ENCODE peak calls at places on chromosomes 7 and 10, in four cellular contexts. P, Z, C and K are unnamed samples.

GRCh38 chr10:121927361-121927840 is 430 bp downstream of the ATE1 start:
- DNase-seq in P (peak; percentile 33), Z (peak; percentile 77), C (peak; percentile 39), K (peak; percentile 48)

GRCh38 chr10:115384665-115385064 is 291.5 kb downstream of the ATRNL1 start:
- DNase-seq in P (no peak), Z (no peak), C (no peak), K (no peak)

GRCh38 chr10:44745920-44746319 is 165.2 kb upstream of the TMEM72 start:
- DNase-seq in P (no peak), Z (no peak), C (no peak), K (no peak)

GRCh38 chr7:92987095-92987494 is 130.7 kb downstream of the SAMD9 start:
- DNase-seq in P (no peak), Z (no peak), C (peak; percentile 75), K (no peak)

GRCh38 chr7:157089100-157089510 is 49.6 kb upstream of the UBE3C start:
- DNase-seq in P (no peak), Z (no peak), C (no peak), K (no peak)

GRCh38 chr10:8365935-8366911 is 311.7 kb downstream of the GATA3 start:
- DNase-seq in P (peak; percentile 58), Z (no peak), C (peak; percentile 99), K (no peak)

GRCh38 chr7:70883750-70884445 is 248.0 kb upstream of the GALNT17 start:
- DNase-seq in P (no peak), Z (no peak), C (no peak), K (no peak)

GRCh38 chr7:22911889-22912288 is 89.2 kb upstream of the TOMM7 start:
- DNase-seq in P (no peak), Z (no peak), C (peak; percentile 56), K (no peak)

GRCh38 chr10:65314253-65314652 is 1611.6 kb upstream of the LRRTM3 start:
- DNase-seq in P (no peak), Z (no peak), C (no peak), K (no peak)

GRCh38 chr10:125152646-125153368 is 7.6 kb downstream of the CTBP2 start:
- DNase-seq in P (no peak), Z (no peak), C (no peak), K (no peak)

GRCh38 chr7:155466814-155467675 is 9.1 kb downstream of the EN2 start:
- DNase-seq in P (no peak), Z (no peak), C (no peak), K (no peak)

GRCh38 chr10:52479567-52479966 is 165.5 kb downstream of the DKK1 start:
- DNase-seq in P (no peak), Z (no peak), C (no peak), K (no peak)
- H3K9me3 ChIP-seq in P (no peaks in the 10 kb centered on the region), Z (peaks cover 4% of the 10 kb centered on the region), C (no peaks in the 10 kb centered on the region), K (no peaks in the 10 kb centered on the region)

GRCh38 chr7:27730112-27730511 is 9.8 kb upstream of the TAX1BP1 start:
- DNase-seq in P (no peak), Z (no peak), C (no peak), K (no peak)
- H2AFZ ChIP-seq in P (no peak overlapping the region), Z (no peak overlapping the region), C (no peak overlapping the region), K (no peak overlapping the region)

GRCh38 chr7:653829-654764 is 72.4 kb upstream of the DNAAF5 start:
- DNase-seq in P (no peak), Z (no peak), C (no peak), K (no peak)
- H3K9me3 ChIP-seq in P (no peaks in the 10 kb centered on the region), Z (peaks cover 30% of the 10 kb centered on the region), C (peaks cover 16% of the 10 kb centered on the region), K (peaks cover 12% of the 10 kb centered on the region)

DNA sequence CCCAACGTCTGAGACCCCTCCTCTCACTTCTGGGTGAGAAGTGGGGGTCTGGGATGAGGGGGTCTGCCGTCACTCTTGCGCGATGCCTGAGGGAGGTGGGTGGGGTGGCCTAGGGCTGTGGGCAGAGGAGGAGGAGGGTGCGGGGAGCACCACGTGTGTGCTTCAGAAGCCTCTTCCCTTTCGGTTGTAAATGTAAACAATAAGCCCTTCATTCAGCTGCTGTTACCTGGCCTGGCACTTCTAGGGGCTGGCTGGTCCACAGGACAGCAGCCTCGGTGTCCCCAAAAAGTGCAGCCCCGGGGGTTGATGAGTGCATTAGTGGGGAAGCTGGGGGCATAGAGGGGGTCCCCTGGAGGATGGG is 1.4 kb downstream of the CLIP2 start:
- DNase-seq in P (no peak), Z (no peak), C (no peak), K (no peak)
- H2AFZ ChIP-seq in P (no peak overlapping the region), Z (no peak overlapping the region), C (no peak overlapping the region), K (no peak overlapping the region)

GRCh38 chr10:85047979-85048378 is 719.6 kb downstream of the CCSER2 start:
- DNase-seq in P (no peak), Z (no peak), C (no peak), K (no peak)
- H3K9me3 ChIP-seq in P (no peaks in the 10 kb centered on the region), Z (no peaks in the 10 kb centered on the region), C (no peaks in the 10 kb centered on the region), K (no peaks in the 10 kb centered on the region)

DNA sequence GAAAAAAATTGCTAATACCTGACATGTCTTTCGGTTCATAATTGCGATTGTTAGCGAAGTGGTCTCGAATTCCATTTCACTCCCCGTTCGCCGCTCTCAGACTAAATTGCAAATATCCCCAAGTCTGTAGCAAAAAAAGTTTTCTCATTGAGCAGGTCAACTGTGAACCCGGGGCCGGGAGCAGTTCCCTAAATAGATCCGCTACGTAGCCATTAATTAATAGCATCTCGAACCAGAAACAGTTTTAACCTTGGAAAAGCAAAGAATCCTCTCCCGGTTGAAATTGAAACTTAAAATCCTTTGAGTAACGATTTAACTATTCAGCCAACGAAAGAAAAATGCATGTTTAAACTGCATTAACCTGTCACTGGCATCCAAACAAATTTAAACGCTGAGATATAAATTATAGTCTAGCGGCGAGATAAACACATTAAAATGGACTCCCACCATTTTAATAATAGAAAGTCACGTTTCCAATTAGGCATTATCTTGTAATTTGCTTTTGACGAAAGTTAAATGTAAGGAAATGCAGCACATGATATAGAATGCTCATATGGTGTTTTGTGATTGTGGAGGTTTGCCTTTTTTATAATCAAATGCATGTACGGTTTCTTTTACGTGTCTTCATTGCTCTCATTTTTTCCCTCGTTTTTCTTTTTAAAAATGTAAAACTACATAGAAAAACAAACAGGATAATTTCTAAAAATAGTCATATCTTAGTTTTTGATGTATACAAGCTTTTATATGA is 692 bp upstream of the KLF14 start:
- DNase-seq in P (peak; percentile 33), Z (peak; percentile 49), C (no peak), K (no peak)
- H2AFZ ChIP-seq in P (peak overlapping the region; percentile 46), Z (peak overlapping the region; percentile 70), C (peak overlapping the region; percentile 32), K (peak overlapping the region; percentile 42)